ENCODE peak calls at places on chromosomes 4 and X, in four cellular contexts. H, G, U and B are unnamed samples.

GRCh38 chr4:19494958-19495357 is 756.7 kb upstream of the SLIT2 start:
- DNase-seq in H (no peak), G (no peak), U (no peak), B (no peak)

GRCh38 chr4:65195002-65195401 is 475.3 kb downstream of the EPHA5 start:
- DNase-seq in H (no peak), G (no peak), U (no peak), B (no peak)

GRCh38 chrX:17535229-17535628 is 160.2 kb downstream of the NHS start:
- DNase-seq in H (peak), G (no peak), U (no peak), B (no peak)

GRCh38 chr4:174260099-174260498 is 23.4 kb downstream of the FBXO8 start:
- DNase-seq in H (no peak), G (no peak), U (no peak), B (no peak)

GRCh38 chr4:106287353-106287969 is 28.5 kb downstream of the TBCK start:
- DNase-seq in H (no peak), G (no peak), U (no peak), B (no peak)

GRCh38 chr4:83782591-83782990 is 246.7 kb downstream of the GPAT3 start:
- DNase-seq in H (no peak), G (no peak), U (no peak), B (no peak)

GRCh38 chr4:113825272-113825671 is 63.7 kb upstream of the CAMK2D start:
- DNase-seq in H (no peak), G (no peak), U (no peak), B (no peak)

GRCh38 chrX:76148753-76149152 is 24.1 kb upstream of the PBDC1 start:
- DNase-seq in H (peak), G (no peak), U (no peak), B (no peak)

GRCh38 chrX:153703036-153703370 is 15.3 kb downstream of the SLC6A8 start:
- DNase-seq in H (no peak), G (no peak), U (no peak), B (no peak)

GRCh38 chrX:14777484-14777883 is 95.4 kb downstream of the FANCB start:
- DNase-seq in H (no peak), G (no peak), U (no peak), B (no peak)

GRCh38 chr4:10893417-10893816 is 208.8 kb upstream of the CLNK start:
- DNase-seq in H (peak), G (no peak), U (no peak), B (no peak)

GRCh38 chrX:87580862-87581261 is 63.3 kb downstream of the KLHL4 start:
- DNase-seq in H (no peak), G (no peak), U (no peak), B (no peak)

GRCh38 chr4:5459236-5459635 is 249.1 kb downstream of the EVC2 start:
- DNase-seq in H (no peak), G (no peak), U (no peak), B (no peak)

GRCh38 chrX:107627792-107628661 is at the start of gene PRPS1:
- DNase-seq in H (peak), G (peak), U (peak), B (peak)

GRCh38 chr4:24160358-24160757 is 270.5 kb upstream of the PPARGC1A start:
- DNase-seq in H (no peak), G (no peak), U (no peak), B (no peak)

GRCh38 chr4:24889991-24890390 is 22.9 kb downstream of the CCDC149 start:
- DNase-seq in H (no peak), G (no peak), U (no peak), B (no peak)

GRCh38 chr4:40321671-40322131 is 13.4 kb upstream of the CHRNA9 start:
- DNase-seq in H (peak), G (no peak), U (no peak), B (no peak)

GRCh38 chrX:83008415-83008814 is 499.7 kb upstream of the POU3F4 start:
- DNase-seq in H (no peak), G (no peak), U (no peak), B (no peak)

GRCh38 chrX:41064028-41064427 is 21.2 kb upstream of the USP9X start:
- DNase-seq in H (no peak), G (no peak), U (no peak), B (no peak)

GRCh38 chr4:22485751-22486150 is 30.1 kb downstream of the ADGRA3 start:
- DNase-seq in H (peak), G (no peak), U (no peak), B (no peak)

GRCh38 chrX:126847143-126847542 is 27.6 kb downstream of the PRR32 start:
- DNase-seq in H (no peak), G (no peak), U (no peak), B (no peak)

GRCh38 chr4:2341911-2342652 is 76.4 kb downstream of the ZFYVE28 start:
- DNase-seq in H (no peak), G (peak), U (no peak), B (peak)

GRCh38 chr4:105620640-105621323 is 68.4 kb downstream of the ARHGEF38 start:
- DNase-seq in H (no peak), G (no peak), U (no peak), B (no peak)

GRCh38 chrX:118526149-118526548 is 30.5 kb downstream of the DOCK11 start:
- DNase-seq in H (no peak), G (no peak), U (no peak), B (no peak)

GRCh38 chr4:168667397-168667796 is 170.5 kb downstream of the PALLD start:
- DNase-seq in H (no peak), G (no peak), U (no peak), B (no peak)

GRCh38 chr4:155707251-155707650 is 40.6 kb downstream of the GUCY1A1 start:
- DNase-seq in H (no peak), G (no peak), U (no peak), B (no peak)

GRCh38 chr4:153467154-153467896 is 1.2 kb downstream of the TMEM131L start:
- DNase-seq in H (peak), G (no peak), U (peak), B (no peak)